ENCODE peak calls at places on chromosomes 6 and 20, in six cellular contexts. U, H, W, E, B and G are unnamed samples.

GRCh38 chr6:136641166-136641565 is 90.9 kb upstream of the MAP7 start:
- DNase-seq in U (no peak), H (no peak), W (no peak), E (no peak), B (peak; percentile 44), G (no peak)

GRCh38 chr6:20840675-20841074 is 306.4 kb downstream of the CDKAL1 start:
- DNase-seq in U (no peak), H (no peak), W (no peak), E (no peak), B (peak; percentile 56), G (no peak)

GRCh38 chr6:142478117-142478516 is 176.3 kb downstream of the ADGRG6 start:
- DNase-seq in U (no peak), H (no peak), W (no peak), E (no peak), B (peak; percentile 65), G (no peak)

GRCh38 chr20:46361811-46362210 is 44.6 kb downstream of the ELMO2 start:
- DNase-seq in U (no peak), H (no peak), W (no peak), E (no peak), B (no peak), G (no peak)

GRCh38 chr20:43868091-43868490 is 46.6 kb upstream of the TOX2 start:
- DNase-seq in U (no peak), H (no peak), W (no peak), E (no peak), B (no peak), G (no peak)

GRCh38 chr6:108806669-108807068 is 41.6 kb upstream of the ARMC2 start:
- DNase-seq in U (no peak), H (no peak), W (no peak), E (no peak), B (no peak), G (no peak)

GRCh38 chr20:13245250-13245723 is 24.2 kb downstream of the ISM1 start:
- DNase-seq in U (no peak), H (no peak), W (no peak), E (no peak), B (no peak), G (no peak)

GRCh38 chr6:81293896-81294295 is 458.6 kb downstream of the TENT5A start:
- DNase-seq in U (no peak), H (no peak), W (no peak), E (no peak), B (no peak), G (no peak)

GRCh38 chr6:43798688-43799444 is 28.9 kb downstream of the VEGFA start:
- DNase-seq in U (no peak), H (peak; percentile 95), W (no peak), E (no peak), B (peak; percentile 87), G (peak; percentile 76)

GRCh38 chr6:170446841-170447560 is 106.1 kb downstream of the PSMB1 start:
- DNase-seq in U (no peak), H (no peak), W (no peak), E (no peak), B (no peak), G (no peak)

GRCh38 chr6:132933085-132933484 is 118.7 kb downstream of the RPS12 start:
- DNase-seq in U (no peak), H (no peak), W (no peak), E (no peak), B (peak; percentile 20), G (no peak)

GRCh38 chr20:47352332-47353223 is 3.9 kb downstream of the ZMYND8 start:
- DNase-seq in U (no peak), H (no peak), W (no peak), E (no peak), B (peak; percentile 67), G (peak; percentile 76)

GRCh38 chr6:148538251-148539190 is 195.9 kb downstream of the SASH1 start:
- DNase-seq in U (no peak), H (no peak), W (peak; percentile 17), E (no peak), B (peak; percentile 69), G (no peak)

GRCh38 chr6:143878272-143878760 is 14.0 kb downstream of the ZC2HC1B start:
- DNase-seq in U (no peak), H (no peak), W (no peak), E (no peak), B (peak; percentile 10), G (no peak)

GRCh38 chr6:101396552-101397173 is 3.2 kb downstream of the GRIK2 start:
- DNase-seq in U (peak; percentile 73), H (peak; percentile 46), W (peak; percentile 94), E (no peak), B (peak; percentile 72), G (peak; percentile 68)

GRCh38 chr20:39090881-39091280 is 128.7 kb downstream of the DHX35 start:
- DNase-seq in U (no peak), H (no peak), W (no peak), E (no peak), B (no peak), G (no peak)

GRCh38 chr6:73418081-73418741 is 23.6 kb downstream of the DDX43 start:
- DNase-seq in U (no peak), H (no peak), W (no peak), E (no peak), B (peak; percentile 20), G (no peak)

GRCh38 chr20:35467339-35468224 is 12.2 kb downstream of the CEP250 start:
- DNase-seq in U (peak; percentile 56), H (peak; percentile 65), W (peak; percentile 68), E (no peak), B (peak; percentile 7), G (no peak)

GRCh38 chr6:74741608-74742007 is 464.2 kb downstream of the COL12A1 start:
- DNase-seq in U (no peak), H (peak; percentile 37), W (peak; percentile 15), E (no peak), B (no peak), G (no peak)

GRCh38 chr6:138377844-138378243 is at the start of gene SMIM28:
- DNase-seq in U (no peak), H (no peak), W (no peak), E (no peak), B (no peak), G (no peak)

GRCh38 chr6:4446982-4447381 is 311.6 kb upstream of the ECI2 start:
- DNase-seq in U (no peak), H (no peak), W (no peak), E (no peak), B (peak; percentile 91), G (no peak)

GRCh38 chr6:143348531-143348930 is 102.0 kb downstream of the ADAT2 start:
- DNase-seq in U (no peak), H (no peak), W (no peak), E (no peak), B (peak; percentile 64), G (no peak)

GRCh38 chr20:33947709-33948295 is 45.9 kb upstream of the RALY start:
- DNase-seq in U (peak; percentile 66), H (no peak), W (peak; percentile 14), E (peak; percentile 14), B (peak; percentile 66), G (no peak)

GRCh38 chr6:144689503-144690040 is 404.4 kb downstream of the UTRN start:
- DNase-seq in U (no peak), H (no peak), W (no peak), E (no peak), B (no peak), G (no peak)

GRCh38 chr6:28673800-28674671 is 148.4 kb downstream of the GPX5 start:
- DNase-seq in U (peak; percentile 78), H (no peak), W (peak; percentile 68), E (peak; percentile 51), B (peak; percentile 86), G (no peak)

GRCh38 chr6:79872986-79873385 is 74.4 kb downstream of the ELOVL4 start:
- DNase-seq in U (no peak), H (no peak), W (no peak), E (no peak), B (peak; percentile 87), G (no peak)

GRCh38 chr6:53679446-53679933 is 13.9 kb upstream of the KLHL31 start:
- DNase-seq in U (no peak), H (no peak), W (no peak), E (no peak), B (peak; percentile 68), G (no peak)

GRCh38 chr20:63745961-63746765 is 6.6 kb downstream of the SLC2A4RG start:
- DNase-seq in U (no peak), H (peak; percentile 26), W (no peak), E (no peak), B (no peak), G (no peak)

GRCh38 chr6:26322645-26323482 is 42.1 kb upstream of the BTN3A2 start:
- DNase-seq in U (no peak), H (no peak), W (peak; percentile 53), E (peak; percentile 11), B (peak; percentile 97), G (no peak)

GRCh38 chr6:89566930-89567634 is 71.5 kb downstream of the LYRM2 start:
- DNase-seq in U (peak; percentile 81), H (no peak), W (peak; percentile 13), E (no peak), B (no peak), G (no peak)

GRCh38 chr20:25278636-25279361 is 30.9 kb downstream of the PYGB start:
- DNase-seq in U (no peak), H (peak; percentile 49), W (no peak), E (no peak), B (no peak), G (peak; percentile 35)

GRCh38 chr6:112017760-112018537 is 36.0 kb upstream of the CCN6 start:
- DNase-seq in U (no peak), H (no peak), W (no peak), E (no peak), B (no peak), G (no peak)

GRCh38 chr20:50323777-50324604 is 133.4 kb downstream of the CEBPB start:
- DNase-seq in U (no peak), H (no peak), W (no peak), E (no peak), B (no peak), G (no peak)

GRCh38 chr6:133542056-133542821 is 301.1 kb downstream of the EYA4 start:
- DNase-seq in U (no peak), H (no peak), W (no peak), E (no peak), B (peak; percentile 60), G (no peak)

GRCh38 chr20:46594725-46595124 is 44.3 kb upstream of the OCSTAMP start:
- DNase-seq in U (no peak), H (no peak), W (no peak), E (no peak), B (no peak), G (no peak)

GRCh38 chr6:487956-488355 is 96.4 kb downstream of the IRF4 start:
- DNase-seq in U (no peak), H (no peak), W (no peak), E (no peak), B (no peak), G (no peak)

GRCh38 chr20:53642196-53643030 is 48.8 kb upstream of the ZNF217 start:
- DNase-seq in U (no peak), H (no peak), W (peak; percentile 14), E (no peak), B (peak; percentile 87), G (no peak)

GRCh38 chr6:40962241-40962640 is 76.8 kb downstream of the UNC5CL start:
- DNase-seq in U (no peak), H (no peak), W (no peak), E (no peak), B (peak; percentile 93), G (no peak)

GRCh38 chr20:38883081-38883980 is 42.9 kb upstream of the FAM83D start:
- DNase-seq in U (no peak), H (no peak), W (no peak), E (no peak), B (peak; percentile 25), G (peak; percentile 52)

GRCh38 chr20:5480824-5481600 is 164.3 kb upstream of the PROKR2 start:
- DNase-seq in U (no peak), H (no peak), W (no peak), E (no peak), B (no peak), G (no peak)